ENCODE peak calls at places on chromosomes 6 and 20, in five cellular contexts. S, T, P, Y and Z are unnamed samples.

GRCh38 chr6:122075084-122075760 is 324.2 kb upstream of the HSF2 start:
- DNase-seq in Y (no peak), P (no peak), T (no peak), S (no peak), Z (no peak)

GRCh38 chr6:123415844-123416468 is 220.8 kb downstream of the TRDN start:
- DNase-seq in Y (peak; percentile 10), S (no peak), T (no peak), P (peak; percentile 13), Z (peak; percentile 53)

GRCh38 chr6:108622601-108623335 is 62.1 kb downstream of the FOXO3 start:
- DNase-seq in P (peak; percentile 29), T (peak; percentile 80), S (peak; percentile 77), Y (no peak), Z (no peak)

GRCh38 chr20:13221313-13221672 is 219 bp downstream of the ISM1 start:
- DNase-seq in P (no peak), T (no peak), Y (no peak), S (no peak), Z (no peak)

GRCh38 chr6:13765570-13765969 is 48.8 kb downstream of the MCUR1 start:
- DNase-seq in T (peak; percentile 18), P (no peak), Y (no peak), S (no peak), Z (no peak)

GRCh38 chr6:70398783-70399730 is 14.3 kb upstream of the FAM135A start:
- DNase-seq in S (no peak), P (peak; percentile 73), Y (peak; percentile 53), T (no peak), Z (peak; percentile 72)

GRCh38 chr6:5497896-5498578 is 236.7 kb downstream of the FARS2 start:
- DNase-seq in S (no peak), T (no peak), Y (no peak), P (no peak), Z (no peak)

GRCh38 chr20:58037631-58038030 is 190.8 kb downstream of the ANKRD60 start:
- DNase-seq in T (no peak), Y (no peak), S (no peak), P (no peak), Z (no peak)

GRCh38 chr6:65638047-65638831 is 68.8 kb downstream of the EYS start:
- DNase-seq in Y (no peak), T (no peak), P (peak; percentile 13), S (no peak), Z (no peak)

GRCh38 chr20:57564951-57565642 is 4.2 kb downstream of the PCK1 start:
- DNase-seq in Y (no peak), T (no peak), S (no peak), P (no peak), Z (no peak)

GRCh38 chr6:155510879-155511278 is 55.2 kb upstream of the NOX3 start:
- DNase-seq in Y (no peak), S (no peak), T (no peak), P (no peak), Z (no peak)

GRCh38 chr6:33128318-33128717 is 52.5 kb downstream of the HLA-DPB1 start:
- DNase-seq in Y (no peak), P (no peak), T (no peak), S (no peak), Z (no peak)

GRCh38 chr6:11427827-11428245 is 109.7 kb upstream of the TMEM170B start:
- DNase-seq in P (no peak), S (no peak), T (no peak), Y (no peak), Z (no peak)

GRCh38 chr20:49951160-49951559 is 15.0 kb downstream of the RNF114 start:
- DNase-seq in Y (no peak), T (no peak), P (no peak), S (no peak), Z (no peak)

GRCh38 chr6:42411431-42411830 is 40.3 kb downstream of the TRERF1 start:
- DNase-seq in P (no peak), S (no peak), T (no peak), Y (no peak), Z (no peak)
- H3K27ac ChIP-seq in P (no peak overlapping the region), S (no peak overlapping the region), T (no peak overlapping the region), Y (no peak overlapping the region), Z (no peak overlapping the region)

GRCh38 chr20:54486583-54486982 is 11.2 kb downstream of the DOK5 start:
- DNase-seq in Y (no peak), P (no peak), T (no peak), S (no peak), Z (no peak)

GRCh38 chr20:54491443-54491842 is 16.1 kb downstream of the DOK5 start:
- DNase-seq in Y (no peak), T (no peak), S (no peak), P (no peak), Z (no peak)

DNA sequence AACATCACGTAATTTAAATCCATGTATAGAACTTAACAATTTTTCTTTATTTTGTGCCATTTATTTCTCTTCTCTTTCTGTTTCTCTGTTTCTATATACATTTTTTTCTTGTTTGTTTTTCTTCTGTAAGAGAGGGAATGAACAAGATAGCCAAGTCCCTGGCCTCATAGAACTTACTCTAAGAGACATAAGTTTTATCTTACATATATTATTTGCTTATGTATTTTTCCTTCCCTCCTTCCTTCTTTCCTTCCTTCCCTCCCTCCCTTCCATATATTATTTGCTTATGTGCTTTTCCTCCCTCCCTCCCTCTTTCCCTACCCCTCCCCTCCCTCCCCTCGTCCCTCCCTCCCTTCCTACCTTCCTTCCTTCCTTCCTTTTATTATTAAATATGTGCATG is 13.0 kb downstream of the DOK5 start:
- DNase-seq in Y (no peak), P (no peak), S (no peak), T (no peak), Z (no peak)
- TF ChIP-seq POLR2AphosphoS5 in Y (no peak), P (no peak), S (no peak), T (no peak), Z (no peak)

GRCh38 chr20:8523684-8524083 is 391.6 kb downstream of the PLCB1 start:
- DNase-seq in Y (no peak), T (no peak), P (no peak), S (no peak), Z (no peak)
- TF ChIP-seq CTCF in Y (no peak), T (no peak), P (no peak), S (no peak), Z (no peak)

GRCh38 chr6:34672657-34673043 is 23.9 kb downstream of the ILRUN start:
- DNase-seq in T (no peak), P (no peak), Y (no peak), S (no peak), Z (no peak)
- H3K27ac ChIP-seq in T (no peak overlapping the region), P (peak overlapping the region; percentile 72), Y (peak overlapping the region; percentile 82), S (no peak overlapping the region), Z (peak overlapping the region; percentile 80)

DNA sequence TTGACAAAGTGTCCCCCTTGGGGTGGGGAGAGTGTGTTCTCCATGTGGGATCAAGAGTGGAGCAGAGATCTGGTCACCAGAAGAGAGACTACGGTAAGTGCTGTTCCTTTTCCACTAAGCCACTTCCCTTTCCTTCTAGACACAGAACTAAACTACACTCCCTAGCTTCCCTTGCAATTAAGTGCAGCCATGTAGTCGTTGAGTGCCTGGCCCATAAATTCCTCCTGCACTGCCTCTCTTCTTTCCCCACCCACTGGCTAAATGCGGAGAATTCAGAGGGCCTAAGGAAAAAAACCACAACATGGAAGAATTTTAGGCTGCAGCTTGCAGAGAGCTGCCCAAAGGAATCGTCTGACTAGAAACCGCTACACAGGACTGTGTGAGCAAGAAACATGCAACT is 1.5 kb downstream of the WDR27 start:
- DNase-seq in S (no peak), T (no peak), Y (no peak), P (peak; percentile 22), Z (no peak)
- TF ChIP-seq POLR2AphosphoS5 in S (no peak), T (no peak), Y (no peak), P (no peak), Z (no peak)

DNA sequence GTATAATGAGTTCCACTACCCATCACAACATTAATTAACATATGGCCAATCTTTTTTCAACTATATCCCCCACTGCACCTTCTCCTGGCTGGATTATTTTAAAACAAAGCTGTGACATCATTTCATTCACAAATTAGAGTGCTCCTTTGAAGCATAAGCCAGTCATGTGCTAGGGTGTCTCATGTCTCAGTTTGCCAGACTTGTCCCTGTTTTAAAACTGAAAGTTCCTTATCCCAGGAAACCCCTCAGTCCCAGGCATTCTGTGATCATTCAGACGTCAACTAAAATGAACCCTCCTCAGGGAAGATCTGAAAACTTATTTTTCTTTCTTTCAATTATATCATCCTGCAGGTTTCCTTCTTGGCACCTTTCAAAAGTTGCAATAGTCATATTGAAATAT is 29.3 kb upstream of the LOC128125822 start:
- DNase-seq in T (no peak), Y (no peak), P (no peak), S (no peak), Z (no peak)
- TF ChIP-seq CTCF in T (no peak), Y (no peak), P (no peak), S (no peak), Z (no peak)